ENCODE peak calls at places on chromosomes 13 and 19, in seven cellular contexts. One of them, this sample, is unnamed.

GRCh38 chr19:29860492-29860891 is 48.7 kb downstream of the CCNE1 start:
- DNase-seq in right atrium auricular region: no peak
- DNase-seq in omental fat pad: no peak
- DNase-seq in AG10803: no peak
- DNase-seq in cardiac muscle cell: no peak
- DNase-seq in Peyer's patch: no peak
- DNase-seq in neural progenitor cell: peak; percentile 35
- DNase-seq in this sample: no peak

GRCh38 chr13:72586519-72586918 is 140.9 kb downstream of the MZT1 start:
- DNase-seq in right atrium auricular region: no peak
- DNase-seq in omental fat pad: no peak
- DNase-seq in AG10803: no peak
- DNase-seq in cardiac muscle cell: peak; percentile 12
- DNase-seq in Peyer's patch: no peak
- DNase-seq in neural progenitor cell: no peak
- DNase-seq in this sample: no peak

GRCh38 chr19:1725100-1726064 is 27.9 kb upstream of the ONECUT3 start:
- DNase-seq in right atrium auricular region: no peak
- DNase-seq in omental fat pad: no peak
- DNase-seq in AG10803: peak; percentile 26
- DNase-seq in cardiac muscle cell: peak; percentile 65
- DNase-seq in Peyer's patch: no peak
- DNase-seq in neural progenitor cell: peak; percentile 94
- DNase-seq in this sample: peak; percentile 89

GRCh38 chr19:3123088-3123721 is 12.6 kb upstream of the GNA15 start:
- DNase-seq in right atrium auricular region: no peak
- DNase-seq in omental fat pad: no peak
- DNase-seq in AG10803: no peak
- DNase-seq in cardiac muscle cell: no peak
- DNase-seq in Peyer's patch: no peak
- DNase-seq in neural progenitor cell: no peak
- DNase-seq in this sample: no peak

GRCh38 chr13:37598572-37598971 is at the start of gene POSTN:
- DNase-seq in right atrium auricular region: no peak
- DNase-seq in omental fat pad: no peak
- DNase-seq in AG10803: no peak
- DNase-seq in cardiac muscle cell: peak; percentile 82
- DNase-seq in Peyer's patch: no peak
- DNase-seq in neural progenitor cell: no peak
- DNase-seq in this sample: no peak

GRCh38 chr19:7224205-7224833 is 69.9 kb downstream of the INSR start:
- DNase-seq in right atrium auricular region: peak; percentile 68
- DNase-seq in omental fat pad: no peak
- DNase-seq in AG10803: peak; percentile 72
- DNase-seq in cardiac muscle cell: peak; percentile 80
- DNase-seq in Peyer's patch: no peak
- DNase-seq in neural progenitor cell: no peak
- DNase-seq in this sample: no peak

GRCh38 chr13:51477149-51477548 is 24.3 kb upstream of the INTS6 start:
- DNase-seq in right atrium auricular region: no peak
- DNase-seq in omental fat pad: no peak
- DNase-seq in AG10803: no peak
- DNase-seq in cardiac muscle cell: no peak
- DNase-seq in Peyer's patch: no peak
- DNase-seq in neural progenitor cell: no peak
- DNase-seq in this sample: no peak

GRCh38 chr19:10315335-10316214 is at the start of gene FDX2:
- DNase-seq in right atrium auricular region: peak; percentile 82
- DNase-seq in omental fat pad: peak; percentile 87
- DNase-seq in AG10803: peak; percentile 72
- DNase-seq in cardiac muscle cell: peak; percentile 80
- DNase-seq in Peyer's patch: peak; percentile 89
- DNase-seq in neural progenitor cell: peak; percentile 92
- DNase-seq in this sample: peak; percentile 96

GRCh38 chr19:43450545-43450997 is 14.8 kb downstream of the LYPD3 start:
- DNase-seq in right atrium auricular region: no peak
- DNase-seq in omental fat pad: no peak
- DNase-seq in AG10803: peak; percentile 88
- DNase-seq in cardiac muscle cell: peak; percentile 72
- DNase-seq in Peyer's patch: no peak
- DNase-seq in neural progenitor cell: no peak
- DNase-seq in this sample: no peak

DNA sequence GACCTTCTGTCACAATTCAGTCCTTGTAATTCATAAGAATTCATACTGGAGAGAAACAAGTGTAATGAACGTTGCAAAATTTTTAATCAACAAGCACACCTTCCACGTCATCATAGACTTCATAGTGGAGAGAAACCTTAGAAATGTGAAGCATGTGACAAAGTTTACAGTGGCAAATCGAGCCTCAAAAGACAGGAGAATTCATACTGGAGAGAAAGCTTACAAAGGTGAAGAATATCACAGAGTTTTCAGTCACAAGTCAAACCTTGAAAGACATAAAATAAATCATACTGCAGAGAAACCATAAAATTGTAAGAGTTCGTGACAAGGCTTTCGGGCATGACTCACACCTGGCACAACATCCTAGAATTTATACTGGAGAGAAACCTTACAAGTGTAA is 24.6 kb downstream of the ZNF813 start:
- DNase-seq in right atrium auricular region: no peak
- DNase-seq in omental fat pad: no peak
- DNase-seq in AG10803: no peak
- DNase-seq in cardiac muscle cell: no peak
- DNase-seq in Peyer's patch: no peak
- DNase-seq in neural progenitor cell: no peak
- DNase-seq in this sample: no peak
- TF ChIP-seq CTCF in right atrium auricular region: no peak
- TF ChIP-seq CTCF in omental fat pad: no peak
- TF ChIP-seq CTCF in AG10803: no peak
- TF ChIP-seq CTCF in cardiac muscle cell: no peak
- TF ChIP-seq CTCF in Peyer's patch: no peak
- TF ChIP-seq CTCF in neural progenitor cell: no peak
- TF ChIP-seq CTCF in this sample: no peak

DNA sequence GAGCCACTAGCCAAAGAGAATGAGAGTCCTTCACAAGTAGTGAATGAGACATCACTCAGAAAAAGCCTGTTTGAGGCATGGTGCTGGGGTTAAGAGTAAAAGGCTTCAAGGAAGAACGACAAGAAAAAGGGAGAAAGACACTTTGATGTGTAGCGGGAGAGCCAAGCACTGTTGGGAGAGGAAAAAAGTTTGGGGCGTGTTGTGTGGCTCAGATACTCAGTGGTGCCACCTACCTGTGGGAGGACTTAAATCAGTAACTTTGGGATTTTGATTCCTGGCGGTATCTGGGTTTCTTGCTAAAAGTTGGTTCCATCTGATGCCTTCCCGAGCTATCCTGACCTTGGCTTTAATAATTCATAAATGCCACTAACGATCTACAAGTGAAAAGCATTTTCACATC is 12.3 kb downstream of the ELSPBP1 start:
- DNase-seq in right atrium auricular region: no peak
- DNase-seq in omental fat pad: no peak
- DNase-seq in AG10803: no peak
- DNase-seq in cardiac muscle cell: no peak
- DNase-seq in Peyer's patch: no peak
- DNase-seq in neural progenitor cell: no peak
- DNase-seq in this sample: no peak
- TF ChIP-seq CTCF in right atrium auricular region: no peak
- TF ChIP-seq CTCF in omental fat pad: no peak
- TF ChIP-seq CTCF in AG10803: peak; percentile 19
- TF ChIP-seq CTCF in cardiac muscle cell: no peak
- TF ChIP-seq CTCF in Peyer's patch: no peak
- TF ChIP-seq CTCF in neural progenitor cell: peak; percentile 25
- TF ChIP-seq CTCF in this sample: no peak

GRCh38 chr19:15159251-15159650 is 41.5 kb downstream of the NOTCH3 start:
- DNase-seq in right atrium auricular region: no peak
- DNase-seq in omental fat pad: no peak
- DNase-seq in AG10803: peak; percentile 17
- DNase-seq in cardiac muscle cell: no peak
- DNase-seq in Peyer's patch: no peak
- DNase-seq in neural progenitor cell: no peak
- DNase-seq in this sample: no peak

GRCh38 chr19:15156391-15156790 is 44.4 kb downstream of the NOTCH3 start:
- DNase-seq in right atrium auricular region: no peak
- DNase-seq in omental fat pad: no peak
- DNase-seq in AG10803: no peak
- DNase-seq in cardiac muscle cell: no peak
- DNase-seq in Peyer's patch: no peak
- DNase-seq in neural progenitor cell: no peak
- DNase-seq in this sample: no peak

GRCh38 chr19:15166700-15167099 is 34.1 kb downstream of the NOTCH3 start:
- DNase-seq in right atrium auricular region: no peak
- DNase-seq in omental fat pad: no peak
- DNase-seq in AG10803: no peak
- DNase-seq in cardiac muscle cell: no peak
- DNase-seq in Peyer's patch: no peak
- DNase-seq in neural progenitor cell: no peak
- DNase-seq in this sample: no peak

GRCh38 chr19:15161028-15161984 is 39.5 kb downstream of the NOTCH3 start:
- DNase-seq in right atrium auricular region: no peak
- DNase-seq in omental fat pad: no peak
- DNase-seq in AG10803: peak; percentile 46
- DNase-seq in cardiac muscle cell: no peak
- DNase-seq in Peyer's patch: no peak
- DNase-seq in neural progenitor cell: no peak
- DNase-seq in this sample: peak; percentile 78
- TF ChIP-seq CTCF in right atrium auricular region: no peak
- TF ChIP-seq CTCF in omental fat pad: no peak
- TF ChIP-seq CTCF in AG10803: peak; percentile 62
- TF ChIP-seq CTCF in cardiac muscle cell: peak; percentile 36
- TF ChIP-seq CTCF in Peyer's patch: peak; percentile 22
- TF ChIP-seq CTCF in neural progenitor cell: peak; percentile 14
- TF ChIP-seq CTCF in this sample: peak; percentile 45

DNA sequence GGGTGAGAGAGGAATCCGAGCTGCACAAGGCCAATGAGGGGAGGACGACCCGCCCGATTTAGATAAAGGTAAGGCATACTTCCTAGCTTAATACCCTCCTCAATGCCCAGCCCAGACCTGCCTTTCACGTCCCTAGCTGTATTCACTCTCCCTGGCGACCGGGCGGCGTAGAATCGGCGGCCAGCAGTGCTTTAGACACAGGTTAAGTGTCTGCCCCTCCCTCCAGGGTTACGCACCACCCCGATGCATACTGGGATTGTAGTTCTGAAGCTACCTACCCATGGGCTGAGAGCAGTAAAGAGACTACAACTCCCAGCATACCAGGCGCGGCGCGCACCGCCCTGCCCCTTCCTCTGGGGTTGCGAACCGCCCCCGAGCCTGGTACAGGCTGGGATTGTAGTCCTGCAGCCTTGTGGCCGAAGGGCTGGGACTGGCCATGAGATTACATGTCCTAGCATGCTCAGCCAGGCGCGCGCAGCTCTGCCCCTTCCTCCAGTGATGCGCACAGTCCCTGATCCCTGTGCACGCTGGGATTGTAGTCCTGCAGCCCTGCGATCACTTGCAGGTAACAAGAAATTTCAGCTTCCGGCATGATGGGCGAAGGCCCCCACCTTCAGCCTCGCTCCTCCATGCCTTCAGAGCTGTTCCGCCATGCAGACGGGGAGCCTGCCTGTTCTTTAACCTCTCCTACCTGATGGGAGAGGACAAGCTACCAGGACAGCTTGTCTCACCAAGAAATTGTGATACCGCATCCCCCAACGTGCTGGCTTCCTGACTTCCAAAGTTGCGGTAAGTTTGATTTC is 43.5 kb upstream of the ZNF14 start:
- DNase-seq in right atrium auricular region: peak; percentile 98
- DNase-seq in omental fat pad: peak; percentile 84
- DNase-seq in AG10803: peak; percentile 98
- DNase-seq in cardiac muscle cell: peak; percentile 100
- DNase-seq in Peyer's patch: peak; percentile 93
- DNase-seq in neural progenitor cell: peak; percentile 99
- DNase-seq in this sample: peak; percentile 94
- TF ChIP-seq CTCF in right atrium auricular region: no peak
- TF ChIP-seq CTCF in omental fat pad: no peak
- TF ChIP-seq CTCF in AG10803: no peak
- TF ChIP-seq CTCF in cardiac muscle cell: no peak
- TF ChIP-seq CTCF in Peyer's patch: no peak
- TF ChIP-seq CTCF in neural progenitor cell: no peak
- TF ChIP-seq CTCF in this sample: no peak

DNA sequence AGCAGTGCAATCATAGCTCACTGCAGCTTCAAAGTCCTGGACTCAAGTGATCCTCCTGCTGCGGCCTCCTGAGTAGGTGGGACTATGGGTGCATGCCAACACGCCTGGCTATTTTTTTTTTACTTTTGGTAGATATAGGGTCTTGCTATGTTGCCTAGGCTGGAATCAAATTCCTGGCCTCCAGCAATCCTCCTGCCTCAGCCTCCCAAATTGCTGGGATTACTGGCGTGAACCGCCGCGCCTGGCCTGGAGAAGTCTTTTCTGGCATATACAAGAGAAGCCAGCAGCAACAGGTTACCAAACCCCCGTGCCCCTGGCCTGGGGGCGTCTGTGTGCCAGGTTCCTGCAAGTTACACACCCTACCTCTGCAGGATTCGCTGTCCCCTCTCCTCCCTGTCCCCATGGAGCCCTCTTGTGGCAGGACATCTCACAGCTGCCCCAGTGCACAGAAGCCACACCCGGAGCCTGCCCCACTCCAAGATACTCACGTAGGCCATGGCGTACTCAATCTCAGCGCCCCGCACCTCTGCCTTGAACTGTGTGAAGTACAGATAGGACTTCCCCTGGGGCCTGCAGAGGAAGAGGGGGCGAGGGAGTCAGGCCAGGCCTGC is 9.9 kb downstream of the MYDGF start:
- DNase-seq in right atrium auricular region: no peak
- DNase-seq in omental fat pad: no peak
- DNase-seq in AG10803: no peak
- DNase-seq in cardiac muscle cell: no peak
- DNase-seq in Peyer's patch: no peak
- DNase-seq in neural progenitor cell: peak; percentile 58
- DNase-seq in this sample: peak; percentile 59
- TF ChIP-seq CTCF in right atrium auricular region: no peak
- TF ChIP-seq CTCF in omental fat pad: no peak
- TF ChIP-seq CTCF in AG10803: peak; percentile 10
- TF ChIP-seq CTCF in cardiac muscle cell: peak; percentile 18
- TF ChIP-seq CTCF in Peyer's patch: peak; percentile 28
- TF ChIP-seq CTCF in neural progenitor cell: peak; percentile 42
- TF ChIP-seq CTCF in this sample: peak; percentile 36

GRCh38 chr13:41942462-41943094 is 18.3 kb downstream of the VWA8 start:
- DNase-seq in right atrium auricular region: no peak
- DNase-seq in omental fat pad: no peak
- DNase-seq in AG10803: peak; percentile 74
- DNase-seq in cardiac muscle cell: peak; percentile 70
- DNase-seq in Peyer's patch: no peak
- DNase-seq in neural progenitor cell: peak; percentile 72
- DNase-seq in this sample: no peak
- TF ChIP-seq CTCF in right atrium auricular region: no peak
- TF ChIP-seq CTCF in omental fat pad: no peak
- TF ChIP-seq CTCF in AG10803: peak; percentile 64
- TF ChIP-seq CTCF in cardiac muscle cell: peak; percentile 51
- TF ChIP-seq CTCF in Peyer's patch: no peak
- TF ChIP-seq CTCF in neural progenitor cell: peak; percentile 49
- TF ChIP-seq CTCF in this sample: peak; percentile 37

GRCh38 chr19:48646192-48646911 is 365 bp upstream of the CA11 start:
- DNase-seq in right atrium auricular region: peak; percentile 88
- DNase-seq in omental fat pad: peak; percentile 83
- DNase-seq in AG10803: peak; percentile 62
- DNase-seq in cardiac muscle cell: peak; percentile 92
- DNase-seq in Peyer's patch: peak; percentile 92
- DNase-seq in neural progenitor cell: peak; percentile 96
- DNase-seq in this sample: peak; percentile 94
- TF ChIP-seq CTCF in right atrium auricular region: peak; percentile 79
- TF ChIP-seq CTCF in omental fat pad: peak; percentile 23
- TF ChIP-seq CTCF in AG10803: peak; percentile 66
- TF ChIP-seq CTCF in cardiac muscle cell: peak; percentile 76
- TF ChIP-seq CTCF in Peyer's patch: peak; percentile 94
- TF ChIP-seq CTCF in neural progenitor cell: peak; percentile 83
- TF ChIP-seq CTCF in this sample: peak; percentile 93

GRCh38 chr19:49127674-49128544 is 8.6 kb downstream of the PPFIA3 start:
- DNase-seq in right atrium auricular region: peak; percentile 95
- DNase-seq in omental fat pad: peak; percentile 80
- DNase-seq in AG10803: peak; percentile 96
- DNase-seq in cardiac muscle cell: peak; percentile 98
- DNase-seq in Peyer's patch: peak; percentile 92
- DNase-seq in neural progenitor cell: peak; percentile 97
- DNase-seq in this sample: peak; percentile 100
- TF ChIP-seq CTCF in right atrium auricular region: no peak
- TF ChIP-seq CTCF in omental fat pad: no peak
- TF ChIP-seq CTCF in AG10803: no peak
- TF ChIP-seq CTCF in cardiac muscle cell: peak; percentile 17
- TF ChIP-seq CTCF in Peyer's patch: peak; percentile 45
- TF ChIP-seq CTCF in neural progenitor cell: peak; percentile 25
- TF ChIP-seq CTCF in this sample: no peak